ENCODE peak calls at places on chromosomes 16 and 17, in five cellular contexts. T, I, G, D and K are unnamed samples.

GRCh38 chr16:89275837-89276720 is 58.6 kb downstream of the ZNF778 start:
- DNase-seq in I (no peak), G (no peak), D (no peak), T (no peak), K (no peak)

GRCh38 chr16:2516391-2517240 is 2.9 kb downstream of the ATP6V0C start:
- DNase-seq in T (no peak), G (no peak), I (no peak), D (no peak), K (no peak)

GRCh38 chr17:652310-652709 is 62.3 kb downstream of the VPS53 start:
- DNase-seq in T (no peak), I (no peak), G (no peak), D (no peak), K (no peak)

GRCh38 chr16:22659933-22660332 is 149.2 kb downstream of the NPIPB5 start:
- DNase-seq in I (no peak), G (no peak), T (no peak), D (no peak), K (no peak)

GRCh38 chr17:50426814-50427787 is 1.1 kb downstream of the ACSF2 start:
- DNase-seq in D (no peak), G (peak), I (no peak), T (no peak), K (peak)

GRCh38 chr17:31508310-31509094 is 117.0 kb downstream of the RAB11FIP4 start:
- DNase-seq in I (no peak), D (peak), T (no peak), G (peak), K (peak)

GRCh38 chr16:85462405-85463227 is 150.5 kb upstream of the GSE1 start:
- DNase-seq in G (no peak), D (no peak), I (peak), T (no peak), K (no peak)

GRCh38 chr17:17664073-17664470 is 17.2 kb upstream of the RAI1 start:
- DNase-seq in D (no peak), G (no peak), I (no peak), T (no peak), K (no peak)

GRCh38 chr16:16033208-16033717 is 83.8 kb downstream of the ABCC1 start:
- DNase-seq in D (no peak), I (no peak), G (no peak), T (no peak), K (no peak)

GRCh38 chr16:50515218-50515617 is 33.0 kb upstream of the NKD1 start:
- DNase-seq in G (no peak), D (no peak), I (no peak), T (no peak), K (no peak)

GRCh38 chr17:9700136-9700535 is 54.8 kb downstream of the USP43 start:
- DNase-seq in D (no peak), I (no peak), T (no peak), G (no peak), K (no peak)

GRCh38 chr16:23408242-23409201 is 44.5 kb downstream of the COG7 start:
- DNase-seq in D (no peak), G (no peak), T (no peak), I (peak), K (no peak)

GRCh38 chr17:43871947-43872690 is 25.1 kb downstream of the CD300LG start:
- DNase-seq in I (no peak), G (no peak), T (no peak), D (no peak), K (no peak)

GRCh38 chr16:88672776-88673175 is 9.9 kb upstream of the MVD start:
- DNase-seq in T (no peak), I (no peak), G (no peak), D (no peak), K (no peak)

GRCh38 chr17:37358830-37359681 is 16.7 kb upstream of the C17orf78 start:
- DNase-seq in I (peak), D (peak), T (peak), G (peak), K (peak)

GRCh38 chr16:81786321-81786720 is 7.2 kb downstream of the PLCG2 start:
- DNase-seq in I (no peak), D (no peak), G (no peak), T (no peak), K (no peak)

GRCh38 chr17:57678393-57678792 is 66.7 kb downstream of the CCDC182 start:
- DNase-seq in D (no peak), I (no peak), T (no peak), G (no peak), K (no peak)

GRCh38 chr17:14715531-14715930 is 414.6 kb downstream of the HS3ST3B1 start:
- DNase-seq in T (no peak), D (no peak), I (no peak), G (no peak), K (no peak)

GRCh38 chr17:76476736-76477135 is 9.3 kb downstream of the AANAT start:
- DNase-seq in D (no peak), T (no peak), I (no peak), G (no peak), K (no peak)

GRCh38 chr16:523097-523741 is 4.3 kb upstream of the CAPN15 start:
- DNase-seq in G (no peak), T (no peak), D (no peak), I (no peak), K (no peak)

GRCh38 chr17:18860161-18860972 is 2.4 kb downstream of the PRPSAP2 start:
- DNase-seq in T (no peak), I (peak), D (no peak), G (peak), K (no peak)

GRCh38 chr16:75099738-75100615 is 16.6 kb downstream of the LDHD start:
- DNase-seq in T (no peak), D (no peak), I (no peak), G (no peak), K (peak)

GRCh38 chr17:46166692-46167249 is 26.5 kb downstream of the KANSL1 start:
- DNase-seq in T (no peak), G (no peak), I (no peak), D (no peak), K (no peak)

GRCh38 chr17:44595216-44595775 is 38.0 kb downstream of the FZD2 start:
- DNase-seq in T (no peak), G (no peak), D (no peak), I (no peak), K (no peak)

GRCh38 chr17:77492446-77493237 is 351.9 kb downstream of the SEC14L1 start:
- DNase-seq in I (no peak), T (no peak), D (no peak), G (no peak), K (no peak)

GRCh38 chr17:81160306-81160705 is 5.0 kb upstream of the PVALEF start:
- DNase-seq in D (no peak), G (no peak), T (no peak), I (peak), K (no peak)

GRCh38 chr17:42563543-42563942 is 1.6 kb downstream of the COASY start:
- DNase-seq in T (no peak), D (no peak), G (no peak), I (peak), K (no peak)

GRCh38 chr17:54172654-54173316 is 350.1 kb downstream of the KIF2B start:
- DNase-seq in G (no peak), D (no peak), I (peak), T (no peak), K (no peak)

GRCh38 chr17:50491510-50491909 is 12.8 kb downstream of the RSAD1 start:
- DNase-seq in T (no peak), I (no peak), G (no peak), D (no peak), K (no peak)

GRCh38 chr16:67959520-67959919 is 8.9 kb downstream of the SLC12A4 start:
- DNase-seq in I (no peak), T (no peak), D (no peak), G (no peak), K (no peak)

GRCh38 chr16:82037666-82038065 is 2.6 kb downstream of the HSD17B2 start:
- DNase-seq in T (no peak), G (no peak), D (no peak), I (no peak), K (no peak)

GRCh38 chr17:50375858-50376538 is 3.0 kb downstream of the EME1 start:
- DNase-seq in D (no peak), I (no peak), G (no peak), T (no peak), K (no peak)

GRCh38 chr17:81388091-81388611 is 7.1 kb upstream of the BAHCC1 start:
- DNase-seq in G (no peak), D (no peak), I (no peak), T (no peak), K (no peak)